ENCODE peak calls at places on chromosomes 12 and 14, in seven cellular contexts. One of them, this sample, is unnamed.

GRCh38 chr12:82124711-82125110 is 233.5 kb downstream of the CCDC59 start:
- DNase-seq in mammary epithelial cell: peak; percentile 25
- DNase-seq in esophagus squamous epithelium: no peak
- DNase-seq in tibial artery: no peak
- DNase-seq in sigmoid colon: no peak
- DNase-seq in spleen: no peak
- DNase-seq in CD4-positive, CD25-positive, alpha-beta regulatory T cell: no peak
- DNase-seq in this sample: no peak

GRCh38 chr14:30874120-30874998 is at the start of gene COCH:
- DNase-seq in mammary epithelial cell: no peak
- DNase-seq in spleen: peak; percentile 81
- DNase-seq in sigmoid colon: no peak
- DNase-seq in tibial artery: no peak
- DNase-seq in esophagus squamous epithelium: no peak
- DNase-seq in CD4-positive, CD25-positive, alpha-beta regulatory T cell: peak; percentile 9
- DNase-seq in this sample: peak; percentile 67

GRCh38 chr12:442235-442884 is 17.4 kb upstream of the B4GALNT3 start:
- DNase-seq in mammary epithelial cell: peak; percentile 32
- DNase-seq in spleen: no peak
- DNase-seq in sigmoid colon: peak; percentile 65
- DNase-seq in CD4-positive, CD25-positive, alpha-beta regulatory T cell: peak; percentile 26
- DNase-seq in esophagus squamous epithelium: no peak
- DNase-seq in tibial artery: no peak
- DNase-seq in this sample: no peak

GRCh38 chr12:27499377-27499776 is 24.6 kb upstream of the PPFIBP1 start:
- DNase-seq in CD4-positive, CD25-positive, alpha-beta regulatory T cell: no peak
- DNase-seq in mammary epithelial cell: no peak
- DNase-seq in sigmoid colon: no peak
- DNase-seq in tibial artery: no peak
- DNase-seq in esophagus squamous epithelium: no peak
- DNase-seq in spleen: no peak
- DNase-seq in this sample: no peak

GRCh38 chr12:7117670-7118069 is 8.7 kb upstream of the C1RL start:
- DNase-seq in CD4-positive, CD25-positive, alpha-beta regulatory T cell: no peak
- DNase-seq in esophagus squamous epithelium: no peak
- DNase-seq in spleen: no peak
- DNase-seq in mammary epithelial cell: no peak
- DNase-seq in sigmoid colon: peak; percentile 29
- DNase-seq in tibial artery: no peak
- DNase-seq in this sample: no peak

GRCh38 chr14:98962118-98962517 is 309.9 kb downstream of the BCL11B start:
- DNase-seq in mammary epithelial cell: no peak
- DNase-seq in CD4-positive, CD25-positive, alpha-beta regulatory T cell: no peak
- DNase-seq in tibial artery: no peak
- DNase-seq in esophagus squamous epithelium: no peak
- DNase-seq in sigmoid colon: no peak
- DNase-seq in spleen: no peak
- DNase-seq in this sample: no peak

GRCh38 chr12:109777544-109777943 is 55.7 kb downstream of the TRPV4 start:
- DNase-seq in esophagus squamous epithelium: no peak
- DNase-seq in spleen: peak; percentile 36
- DNase-seq in tibial artery: no peak
- DNase-seq in mammary epithelial cell: peak; percentile 63
- DNase-seq in CD4-positive, CD25-positive, alpha-beta regulatory T cell: peak; percentile 38
- DNase-seq in sigmoid colon: no peak
- DNase-seq in this sample: no peak

GRCh38 chr12:113305281-113305856 is 29.5 kb downstream of the SLC8B1 start:
- DNase-seq in sigmoid colon: no peak
- DNase-seq in CD4-positive, CD25-positive, alpha-beta regulatory T cell: no peak
- DNase-seq in spleen: no peak
- DNase-seq in esophagus squamous epithelium: no peak
- DNase-seq in tibial artery: no peak
- DNase-seq in mammary epithelial cell: no peak
- DNase-seq in this sample: no peak

GRCh38 chr12:116887897-116888296 is 6.7 kb upstream of the HRK start:
- DNase-seq in tibial artery: no peak
- DNase-seq in mammary epithelial cell: no peak
- DNase-seq in sigmoid colon: no peak
- DNase-seq in spleen: no peak
- DNase-seq in CD4-positive, CD25-positive, alpha-beta regulatory T cell: no peak
- DNase-seq in esophagus squamous epithelium: no peak
- DNase-seq in this sample: no peak

GRCh38 chr12:130514149-130514551 is 176.5 kb downstream of the PIWIL1 start:
- DNase-seq in spleen: no peak
- DNase-seq in esophagus squamous epithelium: no peak
- DNase-seq in mammary epithelial cell: no peak
- DNase-seq in tibial artery: no peak
- DNase-seq in sigmoid colon: no peak
- DNase-seq in CD4-positive, CD25-positive, alpha-beta regulatory T cell: no peak
- DNase-seq in this sample: no peak

GRCh38 chr14:28761438-28762289 is 4.9 kb upstream of the FOXG1 start:
- DNase-seq in esophagus squamous epithelium: no peak
- DNase-seq in tibial artery: no peak
- DNase-seq in CD4-positive, CD25-positive, alpha-beta regulatory T cell: no peak
- DNase-seq in sigmoid colon: no peak
- DNase-seq in spleen: no peak
- DNase-seq in mammary epithelial cell: no peak
- DNase-seq in this sample: no peak

GRCh38 chr14:101134851-101135486 is 231.4 kb upstream of the RTL1 start:
- DNase-seq in tibial artery: no peak
- DNase-seq in sigmoid colon: no peak
- DNase-seq in CD4-positive, CD25-positive, alpha-beta regulatory T cell: no peak
- DNase-seq in esophagus squamous epithelium: no peak
- DNase-seq in spleen: peak; percentile 49
- DNase-seq in mammary epithelial cell: no peak
- DNase-seq in this sample: no peak

DNA sequence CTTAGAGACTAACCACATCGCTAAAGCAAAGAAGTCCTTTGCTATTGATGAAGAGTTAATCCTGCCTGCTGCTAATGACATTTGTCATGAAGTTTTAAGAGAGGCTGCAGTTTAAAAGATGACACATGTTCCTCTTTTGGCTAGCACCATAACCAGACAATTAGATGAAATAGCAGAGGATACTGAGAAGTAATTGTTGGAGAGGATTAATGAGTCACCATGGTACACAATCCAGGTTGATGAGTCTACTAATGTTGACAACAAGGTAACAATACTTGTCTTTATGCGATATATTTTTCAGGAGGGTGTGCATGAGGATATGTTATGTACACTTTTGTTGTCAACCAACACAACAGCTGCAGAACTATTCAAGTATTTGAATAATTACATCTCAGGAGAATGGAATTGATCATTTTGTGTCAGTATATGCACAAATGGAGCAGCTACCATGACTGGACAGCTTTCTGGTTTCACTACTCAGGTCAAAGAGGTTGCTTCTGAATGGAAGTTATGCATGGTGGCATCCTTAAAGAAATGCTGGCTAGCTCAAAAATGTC is 56.7 kb downstream of the LRRIQ1 start:
- DNase-seq in mammary epithelial cell: peak; percentile 79
- DNase-seq in spleen: no peak
- DNase-seq in sigmoid colon: no peak
- DNase-seq in CD4-positive, CD25-positive, alpha-beta regulatory T cell: no peak
- DNase-seq in esophagus squamous epithelium: no peak
- DNase-seq in tibial artery: no peak
- DNase-seq in this sample: no peak
- H3K4me3 ChIP-seq in mammary epithelial cell: no peak overlapping the region
- H3K4me3 ChIP-seq in spleen: no peak overlapping the region
- H3K4me3 ChIP-seq in sigmoid colon: no peak overlapping the region
- H3K4me3 ChIP-seq in CD4-positive, CD25-positive, alpha-beta regulatory T cell: no peak overlapping the region
- H3K4me3 ChIP-seq in esophagus squamous epithelium: no peak overlapping the region
- H3K4me3 ChIP-seq in tibial artery: no peak overlapping the region
- H3K4me3 ChIP-seq in this sample: no peak overlapping the region

GRCh38 chr14:105014032-105014431 is 6.9 kb downstream of the CDCA4 start:
- DNase-seq in mammary epithelial cell: no peak
- DNase-seq in tibial artery: peak; percentile 37
- DNase-seq in CD4-positive, CD25-positive, alpha-beta regulatory T cell: no peak
- DNase-seq in esophagus squamous epithelium: no peak
- DNase-seq in sigmoid colon: no peak
- DNase-seq in spleen: no peak
- DNase-seq in this sample: no peak

GRCh38 chr14:105015242-105015641 is 5.6 kb downstream of the CDCA4 start:
- DNase-seq in spleen: no peak
- DNase-seq in esophagus squamous epithelium: no peak
- DNase-seq in CD4-positive, CD25-positive, alpha-beta regulatory T cell: no peak
- DNase-seq in sigmoid colon: no peak
- DNase-seq in tibial artery: no peak
- DNase-seq in mammary epithelial cell: no peak
- DNase-seq in this sample: no peak

GRCh38 chr14:105013150-105013787 is 7.6 kb downstream of the CDCA4 start:
- DNase-seq in spleen: peak; percentile 35
- DNase-seq in CD4-positive, CD25-positive, alpha-beta regulatory T cell: no peak
- DNase-seq in esophagus squamous epithelium: no peak
- DNase-seq in mammary epithelial cell: no peak
- DNase-seq in sigmoid colon: no peak
- DNase-seq in tibial artery: peak; percentile 62
- DNase-seq in this sample: peak; percentile 52

GRCh38 chr14:105015905-105016304 is 5.0 kb downstream of the CDCA4 start:
- DNase-seq in tibial artery: no peak
- DNase-seq in mammary epithelial cell: no peak
- DNase-seq in spleen: no peak
- DNase-seq in esophagus squamous epithelium: no peak
- DNase-seq in CD4-positive, CD25-positive, alpha-beta regulatory T cell: no peak
- DNase-seq in sigmoid colon: no peak
- DNase-seq in this sample: no peak

DNA sequence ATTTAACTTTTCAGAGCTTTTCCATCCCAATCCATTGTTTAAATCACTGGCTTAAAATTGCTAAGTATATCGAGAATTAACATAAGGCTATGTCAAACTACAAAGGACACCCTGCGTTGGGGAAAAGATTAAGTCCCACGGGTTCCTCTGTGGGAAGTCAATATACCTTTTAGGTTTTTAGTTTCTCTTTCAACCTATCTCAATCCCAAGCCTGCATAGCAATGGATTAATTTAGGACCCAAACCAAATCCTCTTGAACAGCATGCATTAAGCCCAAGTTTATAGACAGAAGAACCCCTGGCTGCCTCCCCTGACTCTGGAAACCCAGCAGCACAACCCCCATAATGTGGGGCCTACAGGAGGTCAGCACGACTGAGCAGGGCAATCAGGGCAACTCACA is 6.3 kb downstream of the CDCA4 start:
- DNase-seq in spleen: no peak
- DNase-seq in CD4-positive, CD25-positive, alpha-beta regulatory T cell: no peak
- DNase-seq in esophagus squamous epithelium: no peak
- DNase-seq in tibial artery: no peak
- DNase-seq in sigmoid colon: no peak
- DNase-seq in mammary epithelial cell: no peak
- DNase-seq in this sample: no peak
- H3K4me1 ChIP-seq in spleen: peaks cover 79% of the 10 kb centered on the region
- H3K4me1 ChIP-seq in CD4-positive, CD25-positive, alpha-beta regulatory T cell: peaks cover 56% of the 10 kb centered on the region
- H3K4me1 ChIP-seq in esophagus squamous epithelium: peaks cover 80% of the 10 kb centered on the region
- H3K4me1 ChIP-seq in tibial artery: peaks cover 25% of the 10 kb centered on the region
- H3K4me1 ChIP-seq in sigmoid colon: peaks cover 41% of the 10 kb centered on the region
- H3K4me1 ChIP-seq in mammary epithelial cell: peaks cover 54% of the 10 kb centered on the region
- H3K4me1 ChIP-seq in this sample: peaks cover 3% of the 10 kb centered on the region

GRCh38 chr12:4894019-4894418 is 15.7 kb upstream of the KCNA1 start:
- DNase-seq in esophagus squamous epithelium: no peak
- DNase-seq in CD4-positive, CD25-positive, alpha-beta regulatory T cell: no peak
- DNase-seq in sigmoid colon: no peak
- DNase-seq in mammary epithelial cell: no peak
- DNase-seq in spleen: no peak
- DNase-seq in tibial artery: no peak
- DNase-seq in this sample: no peak

GRCh38 chr12:4892418-4892817 is 17.3 kb upstream of the KCNA1 start:
- DNase-seq in sigmoid colon: no peak
- DNase-seq in mammary epithelial cell: no peak
- DNase-seq in spleen: no peak
- DNase-seq in esophagus squamous epithelium: no peak
- DNase-seq in tibial artery: no peak
- DNase-seq in CD4-positive, CD25-positive, alpha-beta regulatory T cell: no peak
- DNase-seq in this sample: no peak

GRCh38 chr12:4891866-4892265 is 17.8 kb upstream of the KCNA1 start:
- DNase-seq in esophagus squamous epithelium: no peak
- DNase-seq in sigmoid colon: no peak
- DNase-seq in CD4-positive, CD25-positive, alpha-beta regulatory T cell: no peak
- DNase-seq in mammary epithelial cell: no peak
- DNase-seq in spleen: no peak
- DNase-seq in tibial artery: no peak
- DNase-seq in this sample: no peak
- H3K27ac ChIP-seq in esophagus squamous epithelium: no peak overlapping the region
- H3K27ac ChIP-seq in sigmoid colon: no peak overlapping the region
- H3K27ac ChIP-seq in CD4-positive, CD25-positive, alpha-beta regulatory T cell: no peak overlapping the region
- H3K27ac ChIP-seq in mammary epithelial cell: no peak overlapping the region
- H3K27ac ChIP-seq in spleen: no peak overlapping the region
- H3K27ac ChIP-seq in tibial artery: no peak overlapping the region
- H3K27ac ChIP-seq in this sample: no peak overlapping the region

GRCh38 chr12:122082621-122083356 is 4.2 kb downstream of the MLXIP start:
- DNase-seq in sigmoid colon: no peak
- DNase-seq in mammary epithelial cell: no peak
- DNase-seq in esophagus squamous epithelium: no peak
- DNase-seq in tibial artery: peak; percentile 28
- DNase-seq in CD4-positive, CD25-positive, alpha-beta regulatory T cell: no peak
- DNase-seq in spleen: no peak
- DNase-seq in this sample: no peak
- H3K4me3 ChIP-seq in sigmoid colon: no peak overlapping the region
- H3K4me3 ChIP-seq in mammary epithelial cell: no peak overlapping the region
- H3K4me3 ChIP-seq in esophagus squamous epithelium: peak overlapping the region; percentile 92
- H3K4me3 ChIP-seq in tibial artery: no peak overlapping the region
- H3K4me3 ChIP-seq in CD4-positive, CD25-positive, alpha-beta regulatory T cell: peak overlapping the region; percentile 88
- H3K4me3 ChIP-seq in spleen: no peak overlapping the region
- H3K4me3 ChIP-seq in this sample: peak overlapping the region; percentile 25

GRCh38 chr12:122984612-122985358 is 4.3 kb downstream of the ARL6IP4 start:
- DNase-seq in spleen: peak; percentile 85
- DNase-seq in sigmoid colon: no peak
- DNase-seq in esophagus squamous epithelium: no peak
- DNase-seq in tibial artery: no peak
- DNase-seq in mammary epithelial cell: no peak
- DNase-seq in CD4-positive, CD25-positive, alpha-beta regulatory T cell: no peak
- DNase-seq in this sample: peak; percentile 87
- H3K4me1 ChIP-seq in spleen: peaks cover 64% of the 10 kb centered on the region
- H3K4me1 ChIP-seq in sigmoid colon: peaks cover 51% of the 10 kb centered on the region
- H3K4me1 ChIP-seq in esophagus squamous epithelium: peaks cover 54% of the 10 kb centered on the region
- H3K4me1 ChIP-seq in tibial artery: peaks cover 47% of the 10 kb centered on the region
- H3K4me1 ChIP-seq in mammary epithelial cell: peaks cover 26% of the 10 kb centered on the region
- H3K4me1 ChIP-seq in CD4-positive, CD25-positive, alpha-beta regulatory T cell: peaks cover 44% of the 10 kb centered on the region
- H3K4me1 ChIP-seq in this sample: peaks cover 6% of the 10 kb centered on the region

This sample was measured in right cardiac atrium.